ENCODE peak calls at places on chromosomes 13 and 19, in four cellular contexts. One of them, this sample, is unnamed.

GRCh38 chr19:31448221-31448657 is 99.0 kb upstream of the TSHZ3 start:
- DNase-seq in fibroblast of mammary gland: peak
- DNase-seq in heart left ventricle: peak
- DNase-seq in AG08396: peak
- DNase-seq in this sample: peak

GRCh38 chr13:113741101-113741731 is 17.8 kb upstream of the TMEM255B start:
- DNase-seq in fibroblast of mammary gland: no peak
- DNase-seq in heart left ventricle: peak
- DNase-seq in AG08396: no peak
- DNase-seq in this sample: no peak

GRCh38 chr19:17209126-17210036 is 5.8 kb upstream of the USE1 start:
- DNase-seq in fibroblast of mammary gland: peak
- DNase-seq in heart left ventricle: no peak
- DNase-seq in AG08396: peak
- DNase-seq in this sample: peak

GRCh38 chr19:55697069-55697440 is 22.0 kb downstream of the EPN1 start:
- DNase-seq in fibroblast of mammary gland: no peak
- DNase-seq in heart left ventricle: no peak
- DNase-seq in AG08396: no peak
- DNase-seq in this sample: no peak

GRCh38 chr19:51783373-51783772 is 11.6 kb upstream of the FPR3 start:
- DNase-seq in fibroblast of mammary gland: peak
- DNase-seq in heart left ventricle: no peak
- DNase-seq in AG08396: no peak
- DNase-seq in this sample: no peak

GRCh38 chr19:49167857-49168409 is 10.3 kb downstream of the TRPM4 start:
- DNase-seq in fibroblast of mammary gland: no peak
- DNase-seq in heart left ventricle: peak
- DNase-seq in AG08396: no peak
- DNase-seq in this sample: no peak

GRCh38 chr19:50266896-50267295 is 62.3 kb downstream of the KCNC3 start:
- DNase-seq in fibroblast of mammary gland: no peak
- DNase-seq in heart left ventricle: no peak
- DNase-seq in AG08396: no peak
- DNase-seq in this sample: no peak

GRCh38 chr13:90710355-90710754 is 637.1 kb upstream of the MIR17HG start:
- DNase-seq in fibroblast of mammary gland: no peak
- DNase-seq in heart left ventricle: no peak
- DNase-seq in AG08396: no peak
- DNase-seq in this sample: no peak

GRCh38 chr13:67619346-67619745 is 389.2 kb upstream of the PCDH9 start:
- DNase-seq in fibroblast of mammary gland: peak
- DNase-seq in heart left ventricle: no peak
- DNase-seq in AG08396: no peak
- DNase-seq in this sample: no peak

GRCh38 chr19:47241919-47242644 is 11.1 kb upstream of the BBC3 start:
- DNase-seq in fibroblast of mammary gland: no peak
- DNase-seq in heart left ventricle: no peak
- DNase-seq in AG08396: no peak
- DNase-seq in this sample: no peak

GRCh38 chr19:2455481-2456300 is 1.1 kb downstream of the LMNB2 start:
- DNase-seq in fibroblast of mammary gland: no peak
- DNase-seq in heart left ventricle: peak
- DNase-seq in AG08396: peak
- DNase-seq in this sample: peak

GRCh38 chr13:30576528-30576927 is 41.2 kb upstream of the USPL1 start:
- DNase-seq in fibroblast of mammary gland: peak
- DNase-seq in heart left ventricle: no peak
- DNase-seq in AG08396: no peak
- DNase-seq in this sample: no peak

GRCh38 chr19:31054430-31054829 is 294.8 kb downstream of the TSHZ3 start:
- DNase-seq in fibroblast of mammary gland: peak
- DNase-seq in heart left ventricle: peak
- DNase-seq in AG08396: peak
- DNase-seq in this sample: no peak

GRCh38 chr19:56837492-56837891 is 3.0 kb downstream of the PEG3 start:
- DNase-seq in fibroblast of mammary gland: peak
- DNase-seq in heart left ventricle: peak
- DNase-seq in AG08396: no peak
- DNase-seq in this sample: peak

GRCh38 chr19:50501186-50501567 is 9.8 kb downstream of the JOSD2 start:
- DNase-seq in fibroblast of mammary gland: no peak
- DNase-seq in heart left ventricle: peak
- DNase-seq in AG08396: no peak
- DNase-seq in this sample: peak

GRCh38 chr19:1261512-1261862 is 7.6 kb upstream of the CIRBP start:
- DNase-seq in fibroblast of mammary gland: no peak
- DNase-seq in heart left ventricle: no peak
- DNase-seq in AG08396: no peak
- DNase-seq in this sample: peak

GRCh38 chr13:18628428-18628827 is 553.2 kb downstream of the TUBA3C start:
- DNase-seq in fibroblast of mammary gland: no peak
- DNase-seq in heart left ventricle: no peak
- DNase-seq in AG08396: no peak
- DNase-seq in this sample: no peak

GRCh38 chr19:29410974-29411615 is 114.7 kb upstream of the VSTM2B start:
- DNase-seq in fibroblast of mammary gland: no peak
- DNase-seq in heart left ventricle: no peak
- DNase-seq in AG08396: no peak
- DNase-seq in this sample: no peak

GRCh38 chr19:3682286-3682685 is 18.0 kb downstream of the PIP5K1C start:
- DNase-seq in fibroblast of mammary gland: no peak
- DNase-seq in heart left ventricle: no peak
- DNase-seq in AG08396: no peak
- DNase-seq in this sample: no peak

GRCh38 chr13:94595006-94595942 is 678 bp downstream of the TGDS start:
- DNase-seq in fibroblast of mammary gland: peak
- DNase-seq in heart left ventricle: no peak
- DNase-seq in AG08396: peak
- DNase-seq in this sample: peak

GRCh38 chr13:79679334-79679733 is 198.4 kb downstream of the NDFIP2 start:
- DNase-seq in fibroblast of mammary gland: peak
- DNase-seq in heart left ventricle: peak
- DNase-seq in AG08396: peak
- DNase-seq in this sample: peak

GRCh38 chr13:64075543-64076271 is 2660.1 kb upstream of the PCDH20 start:
- DNase-seq in fibroblast of mammary gland: no peak
- DNase-seq in heart left ventricle: peak
- DNase-seq in AG08396: no peak
- DNase-seq in this sample: no peak

GRCh38 chr13:95497307-95497943 is 55.1 kb upstream of the CLDN10 start:
- DNase-seq in fibroblast of mammary gland: no peak
- DNase-seq in heart left ventricle: peak
- DNase-seq in AG08396: no peak
- DNase-seq in this sample: peak

GRCh38 chr19:5338661-5339469 is 1.7 kb downstream of the PTPRS start:
- DNase-seq in fibroblast of mammary gland: no peak
- DNase-seq in heart left ventricle: no peak
- DNase-seq in AG08396: no peak
- DNase-seq in this sample: no peak

GRCh38 chr19:13091400-13092161 is 11.1 kb downstream of the LYL1 start:
- DNase-seq in fibroblast of mammary gland: peak
- DNase-seq in heart left ventricle: no peak
- DNase-seq in AG08396: peak
- DNase-seq in this sample: peak

GRCh38 chr19:1455336-1456120 is 5.6 kb downstream of the APC2 start:
- DNase-seq in fibroblast of mammary gland: peak
- DNase-seq in heart left ventricle: peak
- DNase-seq in AG08396: peak
- DNase-seq in this sample: peak

GRCh38 chr19:40802300-40803169 is 3.5 kb downstream of the EGLN2 start:
- DNase-seq in fibroblast of mammary gland: no peak
- DNase-seq in heart left ventricle: peak
- DNase-seq in AG08396: no peak
- DNase-seq in this sample: peak